ENCODE peak calls at places on chromosomes 13 and 19, in ten cellular contexts. Z is stomach, V is adrenal gland, Y is ovary, F is upper lobe of left lung, R is HCT116, Q is testis, W is uterus, L is breast epithelium, E is H54. P is an unnamed sample.

GRCh38 chr19:9620842-9621155 is 233 bp downstream of the ZNF561 start:
- DNase-seq in Z (no peak), V (no peak), Y (no peak), F (no peak), R (no peak), Q (no peak), W (no peak), L (no peak), E (peak), P (no peak)

GRCh38 chr19:41872384-41872774 is 4.7 kb upstream of the CD79A start:
- DNase-seq in Z (no peak), V (no peak), Y (no peak), F (no peak), R (no peak), Q (no peak), W (no peak), L (no peak), E (no peak), P (no peak)

GRCh38 chr13:98158172-98158907 is 15.4 kb downstream of the FARP1 start:
- DNase-seq in Z (no peak), V (no peak), Y (peak), F (peak), R (no peak), Q (peak), W (no peak), L (no peak), E (no peak), P (no peak)

GRCh38 chr19:49116544-49116943 is 2.4 kb downstream of the LIN7B start:
- DNase-seq in Z (peak), V (peak), Y (no peak), F (peak), R (no peak), Q (no peak), W (no peak), L (no peak), E (no peak), P (no peak)

GRCh38 chr19:45202637-45203036 is 24.1 kb downstream of the BLOC1S3 start:
- DNase-seq in Z (peak), V (no peak), Y (no peak), F (peak), R (no peak), Q (no peak), W (no peak), L (peak), E (no peak), P (no peak)

GRCh38 chr19:42066075-42066754 is 3.8 kb downstream of the GRIK5 start:
- DNase-seq in Z (no peak), V (no peak), Y (no peak), F (no peak), R (no peak), Q (peak), W (no peak), L (no peak), E (peak), P (no peak)

GRCh38 chr13:29569253-29570057 is 26.0 kb downstream of the SLC7A1 start:
- DNase-seq in Z (peak), V (no peak), Y (no peak), F (no peak), R (no peak), Q (no peak), W (no peak), L (no peak), E (no peak), P (peak)

GRCh38 chr19:6663236-6664187 is 6.4 kb downstream of the TNFSF14 start:
- DNase-seq in Z (no peak), V (no peak), Y (no peak), F (peak), R (no peak), Q (no peak), W (no peak), L (no peak), E (no peak), P (no peak)

GRCh38 chr13:98751397-98752110 is 918 bp downstream of the SLC15A1 start:
- DNase-seq in Z (no peak), V (no peak), Y (no peak), F (no peak), R (no peak), Q (no peak), W (no peak), L (no peak), E (no peak), P (no peak)

GRCh38 chr13:80371840-80372509 is 31.0 kb upstream of the SPRY2 start:
- DNase-seq in Z (no peak), V (no peak), Y (no peak), F (no peak), R (no peak), Q (no peak), W (no peak), L (no peak), E (no peak), P (no peak)

GRCh38 chr13:83773961-83774360 is 108.3 kb downstream of the SLITRK1 start:
- DNase-seq in Z (no peak), V (no peak), Y (no peak), F (no peak), R (no peak), Q (no peak), W (no peak), L (no peak), E (no peak), P (no peak)

GRCh38 chr19:13100031-13100588 is 2.5 kb downstream of the LYL1 start:
- DNase-seq in Z (no peak), V (no peak), Y (peak), F (peak), R (no peak), Q (no peak), W (no peak), L (no peak), E (peak), P (peak)

GRCh38 chr19:6564393-6564792 is 26.6 kb downstream of the CD70 start:
- DNase-seq in Z (no peak), V (no peak), Y (no peak), F (no peak), R (no peak), Q (peak), W (no peak), L (no peak), E (no peak), P (peak)

GRCh38 chr13:33015275-33015674 is 948 bp upstream of the KL start:
- DNase-seq in Z (no peak), V (no peak), Y (no peak), F (peak), R (no peak), Q (no peak), W (no peak), L (no peak), E (no peak), P (no peak)

GRCh38 chr19:14383898-14384669 is 2.8 kb downstream of the ADGRE5 start:
- DNase-seq in Z (no peak), V (peak), Y (no peak), F (peak), R (no peak), Q (no peak), W (peak), L (no peak), E (peak), P (peak)

GRCh38 chr13:47256618-47257017 is 359.8 kb upstream of the HTR2A start:
- DNase-seq in Z (no peak), V (no peak), Y (no peak), F (no peak), R (no peak), Q (no peak), W (no peak), L (no peak), E (peak), P (no peak)

GRCh38 chr19:54517483-54517882 is 14.9 kb downstream of the LAIR2 start:
- DNase-seq in Z (peak), V (peak), Y (peak), F (no peak), R (no peak), Q (peak), W (no peak), L (peak), E (peak), P (peak)

GRCh38 chr19:40600086-40600917 is 867 bp upstream of the LTBP4 start:
- DNase-seq in Z (no peak), V (no peak), Y (peak), F (no peak), R (no peak), Q (no peak), W (peak), L (no peak), E (no peak), P (peak)

GRCh38 chr13:95445116-95445515 is 107.4 kb upstream of the CLDN10 start:
- DNase-seq in Z (no peak), V (no peak), Y (no peak), F (no peak), R (no peak), Q (no peak), W (no peak), L (no peak), E (no peak), P (no peak)

GRCh38 chr13:24022568-24022967 is 125.3 kb upstream of the C1QTNF9B start:
- DNase-seq in Z (no peak), V (no peak), Y (no peak), F (no peak), R (no peak), Q (no peak), W (no peak), L (no peak), E (no peak), P (no peak)

GRCh38 chr13:36323951-36324566 is 22.1 kb downstream of the SPART start:
- DNase-seq in Z (no peak), V (no peak), Y (no peak), F (no peak), R (no peak), Q (no peak), W (no peak), L (no peak), E (no peak), P (no peak)

GRCh38 chr13:40993119-40993518 is 26.0 kb downstream of the ELF1 start:
- DNase-seq in Z (no peak), V (no peak), Y (no peak), F (no peak), R (no peak), Q (no peak), W (no peak), L (no peak), E (no peak), P (no peak)

GRCh38 chr13:111267784-111268183 is 52.7 kb upstream of the TEX29 start:
- DNase-seq in Z (no peak), V (no peak), Y (no peak), F (no peak), R (no peak), Q (no peak), W (no peak), L (no peak), E (no peak), P (no peak)

GRCh38 chr19:3801412-3802096 is 15.4 kb upstream of the MATK start:
- DNase-seq in Z (peak), V (no peak), Y (peak), F (peak), R (no peak), Q (peak), W (no peak), L (peak), E (no peak), P (no peak)

GRCh38 chr19:3374369-3375112 is 8.2 kb downstream of the NFIC start:
- DNase-seq in Z (peak), V (peak), Y (peak), F (peak), R (no peak), Q (peak), W (peak), L (peak), E (no peak), P (no peak)

GRCh38 chr13:47455581-47455980 is 545.5 kb downstream of the SUCLA2 start:
- DNase-seq in Z (no peak), V (no peak), Y (no peak), F (peak), R (no peak), Q (peak), W (no peak), L (no peak), E (no peak), P (no peak)

GRCh38 chr13:34035676-34036325 is 217.9 kb downstream of the RFC3 start:
- DNase-seq in Z (no peak), V (peak), Y (no peak), F (no peak), R (no peak), Q (no peak), W (no peak), L (no peak), E (no peak), P (no peak)

GRCh38 chr19:8004723-8005513 is 523 bp downstream of the ELAVL1 start:
- DNase-seq in Z (no peak), V (no peak), Y (peak), F (no peak), R (no peak), Q (peak), W (no peak), L (no peak), E (no peak), P (peak)

GRCh38 chr19:30450101-30450500 is 77.9 kb downstream of the ZNF536 start:
- DNase-seq in Z (no peak), V (peak), Y (peak), F (no peak), R (no peak), Q (peak), W (peak), L (no peak), E (no peak), P (no peak)

GRCh38 chr13:75458696-75459422 is 23.1 kb downstream of the TBC1D4 start:
- DNase-seq in Z (peak), V (peak), Y (no peak), F (peak), R (no peak), Q (peak), W (no peak), L (peak), E (no peak), P (no peak)

GRCh38 chr13:36520111-36520510 is 87.8 kb downstream of the CCNA1 start:
- DNase-seq in Z (no peak), V (no peak), Y (no peak), F (no peak), R (no peak), Q (no peak), W (no peak), L (no peak), E (no peak), P (no peak)

GRCh38 chr13:21435710-21436151 is 23.4 kb downstream of the ZDHHC20 start:
- DNase-seq in Z (peak), V (peak), Y (no peak), F (peak), R (peak), Q (peak), W (peak), L (no peak), E (peak), P (peak)

GRCh38 chr13:114024603-114025431 is 50.9 kb upstream of the C13orf46 start:
- DNase-seq in Z (no peak), V (no peak), Y (no peak), F (no peak), R (no peak), Q (no peak), W (no peak), L (no peak), E (no peak), P (no peak)

GRCh38 chr13:107586216-107586615 is 629.1 kb downstream of the LIG4 start:
- DNase-seq in Z (no peak), V (no peak), Y (no peak), F (no peak), R (no peak), Q (no peak), W (no peak), L (no peak), E (no peak), P (no peak)

GRCh38 chr19:2382530-2383222 is 22.6 kb downstream of the TMPRSS9 start:
- DNase-seq in Z (no peak), V (no peak), Y (no peak), F (no peak), R (no peak), Q (no peak), W (no peak), L (no peak), E (no peak), P (no peak)

GRCh38 chr13:27082325-27082724 is 89.3 kb downstream of the USP12 start:
- DNase-seq in Z (no peak), V (no peak), Y (no peak), F (no peak), R (no peak), Q (no peak), W (no peak), L (no peak), E (no peak), P (peak)

GRCh38 chr13:24306632-24307031 is 2.7 kb upstream of the C1QTNF9 start:
- DNase-seq in Z (no peak), V (no peak), Y (no peak), F (no peak), R (no peak), Q (no peak), W (no peak), L (no peak), E (peak), P (no peak)

GRCh38 chr13:40164137-40164536 is 502.3 kb downstream of the FOXO1 start:
- DNase-seq in Z (no peak), V (peak), Y (no peak), F (peak), R (no peak), Q (no peak), W (no peak), L (no peak), E (peak), P (no peak)

GRCh38 chr19:54424660-54425381 is 9.6 kb downstream of the TTYH1 start:
- DNase-seq in Z (no peak), V (no peak), Y (no peak), F (no peak), R (no peak), Q (no peak), W (no peak), L (no peak), E (no peak), P (no peak)

GRCh38 chr13:28494861-28495585 is at the start of gene FLT1:
- DNase-seq in Z (peak), V (peak), Y (peak), F (peak), R (no peak), Q (peak), W (peak), L (no peak), E (no peak), P (no peak)
- TF ChIP-seq POLR2A in Z (no peak), V (peak), Y (no peak), F (no peak), R (no peak), Q (no peak), W (peak), L (no peak), E (peak), P (no peak)

GRCh38 chr19:35458821-35459391 is 10.8 kb downstream of the FFAR2 start:
- DNase-seq in Z (peak), V (no peak), Y (no peak), F (peak), R (no peak), Q (no peak), W (no peak), L (no peak), E (no peak), P (no peak)
- TF ChIP-seq POLR2A in Z (no peak), V (no peak), Y (no peak), F (no peak), R (no peak), Q (no peak), W (no peak), L (no peak), E (no peak), P (no peak)

GRCh38 chr13:112887151-112887550 is 81.9 kb upstream of the MCF2L start:
- DNase-seq in Z (no peak), V (no peak), Y (no peak), F (peak), R (no peak), Q (no peak), W (no peak), L (no peak), E (no peak), P (no peak)
- TF ChIP-seq POLR2A in Z (no peak), V (no peak), Y (no peak), F (no peak), R (no peak), Q (no peak), W (no peak), L (no peak), E (no peak), P (no peak)

GRCh38 chr19:29336425-29336824 is 123.5 kb upstream of the UQCRFS1 start:
- DNase-seq in Z (no peak), V (no peak), Y (no peak), F (no peak), R (no peak), Q (no peak), W (no peak), L (no peak), E (no peak), P (no peak)
- TF ChIP-seq POLR2A in Z (no peak), V (no peak), Y (no peak), F (no peak), R (no peak), Q (no peak), W (no peak), L (no peak), E (no peak), P (no peak)

GRCh38 chr13:51761638-51762350 is 42.2 kb downstream of the DHRS12 start:
- DNase-seq in Z (no peak), V (no peak), Y (no peak), F (no peak), R (no peak), Q (no peak), W (no peak), L (no peak), E (no peak), P (no peak)

GRCh38 chr13:51759240-51759639 is 44.7 kb downstream of the DHRS12 start:
- DNase-seq in Z (no peak), V (no peak), Y (no peak), F (no peak), R (no peak), Q (no peak), W (no peak), L (no peak), E (no peak), P (no peak)

GRCh38 chr13:51760592-51760991 is 43.4 kb downstream of the DHRS12 start:
- DNase-seq in Z (no peak), V (no peak), Y (no peak), F (no peak), R (no peak), Q (peak), W (no peak), L (no peak), E (no peak), P (no peak)

GRCh38 chr13:51763486-51763885 is 40.5 kb downstream of the DHRS12 start:
- DNase-seq in Z (no peak), V (no peak), Y (no peak), F (no peak), R (no peak), Q (no peak), W (no peak), L (no peak), E (no peak), P (no peak)

DNA sequence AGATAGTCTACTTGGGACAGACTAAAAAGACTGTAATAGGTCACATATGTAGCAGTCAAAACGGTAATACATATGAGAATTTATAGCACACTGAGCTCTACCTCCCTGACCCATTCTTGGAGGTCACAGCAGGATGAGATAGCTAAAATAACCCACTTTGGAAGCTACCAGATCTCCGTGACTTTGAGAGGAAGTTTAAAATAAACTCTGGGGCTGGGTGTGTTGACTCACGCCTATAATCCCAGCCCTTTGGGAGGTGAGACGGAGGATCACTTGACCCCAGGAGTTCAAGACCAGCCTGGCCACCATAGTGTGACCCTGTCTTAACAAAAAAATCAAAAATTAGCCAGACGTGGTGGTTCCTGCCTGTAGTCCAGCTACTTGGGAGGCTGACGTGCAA is 45.3 kb downstream of the DHRS12 start:
- DNase-seq in Z (no peak), V (no peak), Y (no peak), F (no peak), R (no peak), Q (no peak), W (no peak), L (no peak), E (no peak), P (no peak)
- TF ChIP-seq POLR2A in Z (no peak), V (no peak), Y (no peak), F (no peak), R (no peak), Q (no peak), W (no peak), L (no peak), E (no peak), P (no peak)